ENCODE peak calls at places on chromosomes 2 and 18, in six cellular contexts. M is H9, D is mesendoderm, N is neuronal stem cell, X is IMR-90, W is mesenchymal stem cell. F is an unnamed sample. For H3K4me1, the result is how much of the 10 kb centered on the place peaks cover.

GRCh38 chr18:22432672-22433137 is 15.0 kb upstream of the CTAGE1 start:
- DNase-seq in M (no peak), D (peak), N (no peak), X (peak), W (peak), F (peak)

GRCh38 chr2:189407161-189407943 is 33.9 kb upstream of the WDR75 start:
- DNase-seq in M (no peak), D (no peak), N (no peak), X (peak), W (peak), F (no peak)

GRCh38 chr2:240739797-240740196 is 48.1 kb downstream of the AQP12A start:
- DNase-seq in M (no peak), D (no peak), N (no peak), X (no peak), W (no peak), F (no peak)

GRCh38 chr18:48988508-48989303 is 37.9 kb upstream of the SMAD7 start:
- DNase-seq in M (no peak), D (no peak), N (no peak), X (no peak), W (no peak), F (no peak)

GRCh38 chr2:207676827-207677354 is 34.5 kb upstream of the CCNYL1 start:
- DNase-seq in M (no peak), D (peak), N (no peak), X (peak), W (peak), F (peak)

GRCh38 chr2:11976090-11976489 is 229.7 kb downstream of the LPIN1 start:
- DNase-seq in M (no peak), D (no peak), N (no peak), X (no peak), W (no peak), F (no peak)

GRCh38 chr18:57353137-57353939 is 981 bp downstream of the ST8SIA3 start:
- DNase-seq in M (no peak), D (peak), N (peak), X (no peak), W (no peak), F (no peak)

GRCh38 chr18:26780520-26781325 is 84.8 kb downstream of the AQP4 start:
- DNase-seq in M (no peak), D (peak), N (no peak), X (no peak), W (no peak), F (no peak)

GRCh38 chr2:1437101-1437500 is 23.8 kb downstream of the TPO start:
- DNase-seq in M (no peak), D (no peak), N (no peak), X (no peak), W (no peak), F (no peak)

GRCh38 chr2:82848285-82848684 is 1610.8 kb downstream of the SUCLG1 start:
- DNase-seq in M (no peak), D (no peak), N (no peak), X (no peak), W (no peak), F (no peak)

GRCh38 chr2:99672766-99673375 is 183.1 kb upstream of the REV1 start:
- DNase-seq in M (no peak), D (no peak), N (no peak), X (no peak), W (peak), F (peak)

GRCh38 chr2:220046507-220046906 is 419.1 kb downstream of the SLC4A3 start:
- DNase-seq in M (no peak), D (peak), N (no peak), X (no peak), W (no peak), F (peak)

GRCh38 chr2:65349863-65350262 is 82.5 kb downstream of the SPRED2 start:
- DNase-seq in M (no peak), D (no peak), N (no peak), X (peak), W (peak), F (no peak)

GRCh38 chr2:143300531-143300930 is 171.3 kb downstream of the ARHGAP15 start:
- DNase-seq in M (no peak), D (no peak), N (no peak), X (peak), W (peak), F (no peak)

GRCh38 chr2:231930601-231931281 is 4.5 kb upstream of the NPPC start:
- DNase-seq in M (no peak), D (no peak), N (no peak), X (no peak), W (no peak), F (no peak)

GRCh38 chr18:78765637-78766281 is 213.9 kb upstream of the SALL3 start:
- DNase-seq in M (no peak), D (no peak), N (no peak), X (no peak), W (no peak), F (no peak)

GRCh38 chr2:101983928-101984327 is 7.8 kb upstream of the IL1R2 start:
- DNase-seq in M (no peak), D (no peak), N (no peak), X (no peak), W (peak), F (no peak)

GRCh38 chr2:65688166-65688886 is 255.9 kb upstream of the SPRED2 start:
- DNase-seq in M (no peak), D (no peak), N (no peak), X (no peak), W (no peak), F (no peak)

GRCh38 chr2:207131634-207132418 is 33.9 kb downstream of the KLF7 start:
- DNase-seq in M (no peak), D (no peak), N (no peak), X (no peak), W (no peak), F (no peak)

GRCh38 chr18:46207985-46208384 is 103.8 kb downstream of the HAUS1 start:
- DNase-seq in M (no peak), D (no peak), N (no peak), X (no peak), W (no peak), F (no peak)
- H3K4me1 ChIP-seq in M (under half), D (under half), N (under half), X (under half), W (under half), F (under half)

DNA sequence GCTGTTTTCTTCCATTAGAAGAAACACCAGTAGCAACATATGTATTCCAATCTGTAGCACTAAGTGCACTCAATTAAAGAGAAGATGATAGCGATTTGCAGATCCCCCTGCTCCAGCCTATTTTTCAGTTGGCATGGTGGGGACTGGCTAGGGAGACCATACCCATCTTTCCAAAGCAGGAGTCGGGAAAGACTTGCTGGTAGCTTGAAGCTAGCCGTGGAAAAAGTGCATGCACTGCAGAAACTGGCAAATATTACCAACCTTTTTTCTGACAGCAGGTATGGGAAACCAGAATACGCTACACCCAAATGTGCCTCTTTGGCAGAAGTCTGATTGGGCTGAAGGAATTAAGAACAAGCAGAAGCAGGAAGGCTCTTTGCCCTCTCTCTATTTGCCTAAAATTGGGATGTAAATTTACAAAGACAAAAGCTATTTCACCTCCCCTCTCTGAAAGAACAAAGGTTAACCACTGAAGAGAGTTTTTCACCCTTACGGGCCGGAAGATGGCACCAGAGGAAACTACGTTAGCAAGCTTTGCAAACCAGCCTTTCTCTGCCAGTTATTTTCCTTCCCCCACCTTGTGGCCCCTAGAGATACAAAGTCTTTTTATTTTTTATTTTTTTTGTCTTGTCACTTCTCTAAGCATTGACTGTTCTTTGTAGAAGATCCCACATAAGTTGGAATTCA is 273.1 kb downstream of the DLGAP1 start:
- DNase-seq in M (peak), D (peak), N (no peak), X (no peak), W (no peak), F (no peak)
- H2BK120ac ChIP-seq in M (no peak), D (no peak), N (no peak), X (no peak), W (no peak), F (no peak)

GRCh38 chr2:10284108-10284870 is 18.4 kb upstream of the HPCAL1 start:
- DNase-seq in M (no peak), D (no peak), N (no peak), X (no peak), W (no peak), F (no peak)

GRCh38 chr2:10287766-10288165 is 14.9 kb upstream of the HPCAL1 start:
- DNase-seq in M (no peak), D (no peak), N (no peak), X (no peak), W (peak), F (no peak)

GRCh38 chr2:10285578-10286198 is 17.0 kb upstream of the HPCAL1 start:
- DNase-seq in M (peak), D (peak), N (no peak), X (peak), W (peak), F (peak)

GRCh38 chr2:10285191-10285577 is 17.5 kb upstream of the HPCAL1 start:
- DNase-seq in M (no peak), D (no peak), N (no peak), X (no peak), W (no peak), F (no peak)

DNA sequence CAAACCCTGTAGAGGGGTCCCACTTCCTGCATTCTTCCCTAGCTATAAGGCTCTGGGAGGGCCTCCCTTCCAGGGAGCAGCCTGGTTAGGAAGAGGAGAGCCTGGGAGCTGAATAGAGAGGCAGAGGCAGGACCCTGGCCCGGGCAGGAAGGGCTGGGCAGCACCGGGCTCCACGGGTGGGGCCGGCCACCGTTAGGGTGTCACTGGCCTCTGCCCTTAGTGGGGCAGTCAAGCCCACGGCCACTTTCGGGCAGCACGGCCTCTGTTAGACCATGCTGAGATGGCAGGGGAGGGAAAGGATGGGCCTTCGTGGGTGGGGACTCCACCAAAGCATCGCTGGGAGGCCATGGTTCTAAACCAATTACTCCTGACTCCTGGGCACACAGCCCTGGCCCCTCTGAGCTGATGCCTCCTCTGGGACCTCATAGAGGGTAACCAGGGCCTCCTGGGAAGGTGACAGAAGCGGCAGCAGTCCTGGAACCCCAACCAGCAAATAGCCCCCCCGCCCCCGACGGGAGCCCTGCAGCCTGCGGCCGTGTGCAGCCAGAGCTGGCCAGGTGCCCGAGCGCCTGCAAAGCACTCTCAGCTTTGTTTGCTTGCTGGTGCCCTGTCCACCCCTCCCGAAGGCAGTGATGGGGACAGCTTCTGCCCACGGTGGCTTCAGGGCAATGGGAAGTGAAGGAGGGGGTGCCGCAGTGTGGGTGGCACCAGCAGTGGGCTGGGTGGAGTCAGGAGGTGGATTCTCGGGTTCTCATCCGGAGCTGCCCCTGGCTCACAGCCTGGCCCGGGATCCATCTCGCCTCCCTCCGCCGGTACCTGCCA is 16.3 kb upstream of the HPCAL1 start:
- DNase-seq in M (no peak), D (no peak), N (no peak), X (no peak), W (no peak), F (no peak)
- H3K4me1 ChIP-seq in M (under half), D (under half), N (under half), X (under half), W (under half), F (under half)

GRCh38 chr2:237200462-237200861 is 114.8 kb downstream of the COPS8 start:
- DNase-seq in M (no peak), D (no peak), N (no peak), X (no peak), W (no peak), F (no peak)
- H2BK120ac ChIP-seq in M (no peak), D (no peak), N (no peak), X (peak), W (peak), F (peak)

GRCh38 chr2:205730701-205731271 is 48.5 kb downstream of the NRP2 start:
- DNase-seq in M (no peak), D (no peak), N (no peak), X (peak), W (peak), F (no peak)

GRCh38 chr2:205733648-205734047 is 51.3 kb downstream of the NRP2 start:
- DNase-seq in M (peak), D (peak), N (peak), X (no peak), W (no peak), F (no peak)

GRCh38 chr2:205731521-205731965 is 49.2 kb downstream of the NRP2 start:
- DNase-seq in M (no peak), D (peak), N (no peak), X (peak), W (peak), F (peak)

GRCh38 chr2:205733082-205733481 is 50.8 kb downstream of the NRP2 start:
- DNase-seq in M (no peak), D (no peak), N (no peak), X (no peak), W (no peak), F (no peak)

DNA sequence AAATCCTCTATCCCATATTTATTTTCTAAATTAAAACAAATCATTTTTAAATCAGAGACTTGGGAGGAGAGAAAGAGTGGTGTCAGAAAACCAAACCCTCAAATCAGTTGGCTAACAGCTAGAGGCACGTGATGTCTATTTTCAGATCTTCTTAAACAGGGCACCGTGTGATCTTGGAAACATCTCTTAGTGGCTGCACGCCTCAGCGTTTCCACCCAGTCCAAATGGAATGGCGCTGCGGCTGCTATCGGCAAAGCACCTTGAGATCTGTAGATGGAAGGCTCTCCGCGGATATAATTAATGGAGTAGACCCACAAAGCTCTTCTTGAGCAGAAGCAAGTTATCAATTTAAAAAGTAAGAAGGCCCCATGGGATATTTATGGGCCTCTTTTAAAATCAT is 50.0 kb downstream of the NRP2 start:
- DNase-seq in M (no peak), D (no peak), N (no peak), X (no peak), W (no peak), F (no peak)
- H3K4me1 ChIP-seq in M (under half), D (under half), N (under half), X (under half), W (under half), F (under half)

F was measured in trophoblast cell.